ENCODE peak calls at places on chromosomes 7 and 10, in nine cellular contexts. One of them, this sample, is unnamed.

GRCh38 chr10:118571123-118571522 is 24.3 kb downstream of the PRLHR start:
- DNase-seq in A549: no peak
- DNase-seq in HCT116: no peak
- DNase-seq in adrenal gland: no peak
- DNase-seq in body of pancreas: no peak
- DNase-seq in breast epithelium: peak
- DNase-seq in IMR-90: no peak
- DNase-seq in esophagus muscularis mucosa: peak
- DNase-seq in right lobe of liver: no peak
- DNase-seq in this sample: no peak

GRCh38 chr7:133436014-133436428 is 183.1 kb downstream of the EXOC4 start:
- DNase-seq in adrenal gland: peak
- DNase-seq in A549: no peak
- DNase-seq in right lobe of liver: no peak
- DNase-seq in esophagus muscularis mucosa: no peak
- DNase-seq in body of pancreas: no peak
- DNase-seq in breast epithelium: no peak
- DNase-seq in HCT116: no peak
- DNase-seq in IMR-90: peak
- DNase-seq in this sample: no peak

GRCh38 chr7:47373871-47374451 is 207.9 kb downstream of the TNS3 start:
- DNase-seq in adrenal gland: no peak
- DNase-seq in IMR-90: no peak
- DNase-seq in HCT116: no peak
- DNase-seq in A549: no peak
- DNase-seq in esophagus muscularis mucosa: no peak
- DNase-seq in body of pancreas: peak
- DNase-seq in breast epithelium: no peak
- DNase-seq in right lobe of liver: no peak
- DNase-seq in this sample: no peak

GRCh38 chr7:158443014-158443687 is 144.5 kb downstream of the PTPRN2 start:
- DNase-seq in adrenal gland: no peak
- DNase-seq in body of pancreas: no peak
- DNase-seq in right lobe of liver: no peak
- DNase-seq in IMR-90: no peak
- DNase-seq in HCT116: no peak
- DNase-seq in breast epithelium: no peak
- DNase-seq in A549: no peak
- DNase-seq in esophagus muscularis mucosa: no peak
- DNase-seq in this sample: no peak

GRCh38 chr7:92057375-92057774 is 76.9 kb downstream of the CYP51A1 start:
- DNase-seq in body of pancreas: peak
- DNase-seq in A549: no peak
- DNase-seq in HCT116: no peak
- DNase-seq in breast epithelium: peak
- DNase-seq in esophagus muscularis mucosa: no peak
- DNase-seq in IMR-90: no peak
- DNase-seq in adrenal gland: peak
- DNase-seq in right lobe of liver: no peak
- DNase-seq in this sample: no peak

GRCh38 chr7:94087664-94088352 is 83.7 kb upstream of the BET1 start:
- DNase-seq in HCT116: peak
- DNase-seq in body of pancreas: peak
- DNase-seq in adrenal gland: peak
- DNase-seq in right lobe of liver: peak
- DNase-seq in A549: peak
- DNase-seq in esophagus muscularis mucosa: no peak
- DNase-seq in breast epithelium: no peak
- DNase-seq in IMR-90: peak
- DNase-seq in this sample: peak

GRCh38 chr10:60208676-60209269 is 180.9 kb downstream of the ANK3 start:
- DNase-seq in right lobe of liver: no peak
- DNase-seq in A549: peak
- DNase-seq in body of pancreas: no peak
- DNase-seq in breast epithelium: no peak
- DNase-seq in adrenal gland: no peak
- DNase-seq in esophagus muscularis mucosa: no peak
- DNase-seq in IMR-90: peak
- DNase-seq in HCT116: peak
- DNase-seq in this sample: no peak

GRCh38 chr10:69387500-69387899 is 29.2 kb downstream of the TACR2 start:
- DNase-seq in esophagus muscularis mucosa: no peak
- DNase-seq in IMR-90: no peak
- DNase-seq in right lobe of liver: no peak
- DNase-seq in adrenal gland: no peak
- DNase-seq in HCT116: no peak
- DNase-seq in body of pancreas: no peak
- DNase-seq in A549: no peak
- DNase-seq in breast epithelium: no peak
- DNase-seq in this sample: no peak

GRCh38 chr7:133486-133885 is 58.9 kb upstream of the FAM20C start:
- DNase-seq in IMR-90: no peak
- DNase-seq in adrenal gland: no peak
- DNase-seq in esophagus muscularis mucosa: no peak
- DNase-seq in breast epithelium: no peak
- DNase-seq in A549: no peak
- DNase-seq in HCT116: no peak
- DNase-seq in right lobe of liver: no peak
- DNase-seq in body of pancreas: no peak
- DNase-seq in this sample: no peak

GRCh38 chr7:134541-134940 is 57.8 kb upstream of the FAM20C start:
- DNase-seq in esophagus muscularis mucosa: no peak
- DNase-seq in A549: no peak
- DNase-seq in breast epithelium: no peak
- DNase-seq in right lobe of liver: no peak
- DNase-seq in IMR-90: no peak
- DNase-seq in adrenal gland: no peak
- DNase-seq in HCT116: no peak
- DNase-seq in body of pancreas: no peak
- DNase-seq in this sample: no peak

GRCh38 chr7:135254-135653 is 57.1 kb upstream of the FAM20C start:
- DNase-seq in IMR-90: no peak
- DNase-seq in esophagus muscularis mucosa: no peak
- DNase-seq in breast epithelium: no peak
- DNase-seq in adrenal gland: no peak
- DNase-seq in HCT116: no peak
- DNase-seq in A549: no peak
- DNase-seq in right lobe of liver: no peak
- DNase-seq in body of pancreas: no peak
- DNase-seq in this sample: no peak

GRCh38 chr7:132899-133298 is 59.5 kb upstream of the FAM20C start:
- DNase-seq in body of pancreas: no peak
- DNase-seq in IMR-90: no peak
- DNase-seq in A549: no peak
- DNase-seq in esophagus muscularis mucosa: no peak
- DNase-seq in adrenal gland: no peak
- DNase-seq in right lobe of liver: no peak
- DNase-seq in breast epithelium: no peak
- DNase-seq in HCT116: no peak
- DNase-seq in this sample: no peak

DNA sequence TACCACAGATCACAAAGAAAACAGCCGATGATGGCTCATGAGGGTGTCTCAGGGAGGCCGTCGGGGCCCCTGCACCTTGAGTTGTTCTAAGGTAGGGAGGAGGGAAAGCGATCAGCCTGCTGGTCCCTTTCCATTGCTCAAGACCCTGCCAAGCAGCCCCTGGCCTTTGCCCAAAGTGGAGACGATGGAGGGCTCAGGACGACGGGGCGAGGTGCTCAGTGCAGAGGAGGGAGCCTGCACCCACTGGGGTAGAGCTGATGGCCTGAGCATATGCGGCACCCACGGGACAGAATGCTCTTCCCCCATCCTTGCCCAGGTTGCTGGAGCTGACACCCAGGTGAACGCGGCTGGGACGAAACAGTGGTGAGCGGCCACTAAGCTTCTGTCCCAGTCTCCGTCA is 58.3 kb upstream of the FAM20C start:
- DNase-seq in IMR-90: no peak
- DNase-seq in breast epithelium: no peak
- DNase-seq in A549: no peak
- DNase-seq in esophagus muscularis mucosa: no peak
- DNase-seq in right lobe of liver: no peak
- DNase-seq in body of pancreas: no peak
- DNase-seq in HCT116: no peak
- DNase-seq in adrenal gland: no peak
- DNase-seq in this sample: no peak
- TF ChIP-seq POLR2A in IMR-90: no peak
- TF ChIP-seq POLR2A in breast epithelium: no peak
- TF ChIP-seq POLR2A in A549: no peak
- TF ChIP-seq POLR2A in esophagus muscularis mucosa: no peak
- TF ChIP-seq POLR2A in right lobe of liver: no peak
- TF ChIP-seq POLR2A in body of pancreas: no peak
- TF ChIP-seq POLR2A in HCT116: no peak
- TF ChIP-seq POLR2A in adrenal gland: no peak
- TF ChIP-seq POLR2A in this sample: no peak

GRCh38 chr10:3783721-3784432 is 1.1 kb downstream of the KLF6 start:
- DNase-seq in IMR-90: peak
- DNase-seq in body of pancreas: peak
- DNase-seq in A549: peak
- DNase-seq in right lobe of liver: peak
- DNase-seq in esophagus muscularis mucosa: no peak
- DNase-seq in adrenal gland: peak
- DNase-seq in breast epithelium: peak
- DNase-seq in HCT116: no peak
- DNase-seq in this sample: no peak
- TF ChIP-seq POLR2A in IMR-90: no peak
- TF ChIP-seq POLR2A in body of pancreas: peak
- TF ChIP-seq POLR2A in A549: no peak
- TF ChIP-seq POLR2A in right lobe of liver: peak
- TF ChIP-seq POLR2A in esophagus muscularis mucosa: peak
- TF ChIP-seq POLR2A in adrenal gland: no peak
- TF ChIP-seq POLR2A in breast epithelium: peak
- TF ChIP-seq POLR2A in HCT116: no peak
- TF ChIP-seq POLR2A in this sample: no peak

GRCh38 chr10:91412688-91413087 is 2.5 kb downstream of the HECTD2 start:
- DNase-seq in HCT116: no peak
- DNase-seq in IMR-90: no peak
- DNase-seq in esophagus muscularis mucosa: no peak
- DNase-seq in body of pancreas: no peak
- DNase-seq in right lobe of liver: no peak
- DNase-seq in A549: no peak
- DNase-seq in adrenal gland: no peak
- DNase-seq in breast epithelium: no peak
- DNase-seq in this sample: no peak

GRCh38 chr10:91406322-91406721 is 3.8 kb upstream of the HECTD2 start:
- DNase-seq in body of pancreas: no peak
- DNase-seq in IMR-90: no peak
- DNase-seq in esophagus muscularis mucosa: no peak
- DNase-seq in adrenal gland: no peak
- DNase-seq in breast epithelium: no peak
- DNase-seq in right lobe of liver: no peak
- DNase-seq in HCT116: no peak
- DNase-seq in A549: no peak
- DNase-seq in this sample: no peak

GRCh38 chr10:91410638-91411367 is 659 bp downstream of the HECTD2 start:
- DNase-seq in body of pancreas: no peak
- DNase-seq in IMR-90: peak
- DNase-seq in adrenal gland: peak
- DNase-seq in breast epithelium: peak
- DNase-seq in esophagus muscularis mucosa: no peak
- DNase-seq in A549: no peak
- DNase-seq in right lobe of liver: no peak
- DNase-seq in HCT116: no peak
- DNase-seq in this sample: peak

GRCh38 chr10:91409869-91410637 is at the start of gene HECTD2:
- DNase-seq in breast epithelium: peak
- DNase-seq in IMR-90: peak
- DNase-seq in HCT116: peak
- DNase-seq in adrenal gland: peak
- DNase-seq in right lobe of liver: peak
- DNase-seq in body of pancreas: peak
- DNase-seq in esophagus muscularis mucosa: no peak
- DNase-seq in A549: peak
- DNase-seq in this sample: peak

GRCh38 chr10:91409069-91409868 is 875 bp upstream of the HECTD2 start:
- DNase-seq in adrenal gland: peak
- DNase-seq in esophagus muscularis mucosa: peak
- DNase-seq in breast epithelium: peak
- DNase-seq in HCT116: no peak
- DNase-seq in A549: peak
- DNase-seq in IMR-90: peak
- DNase-seq in body of pancreas: peak
- DNase-seq in right lobe of liver: peak
- DNase-seq in this sample: peak
- TF ChIP-seq POLR2A in adrenal gland: peak
- TF ChIP-seq POLR2A in esophagus muscularis mucosa: peak
- TF ChIP-seq POLR2A in breast epithelium: peak
- TF ChIP-seq POLR2A in HCT116: peak
- TF ChIP-seq POLR2A in A549: peak
- TF ChIP-seq POLR2A in IMR-90: peak
- TF ChIP-seq POLR2A in body of pancreas: peak
- TF ChIP-seq POLR2A in right lobe of liver: peak
- TF ChIP-seq POLR2A in this sample: peak

GRCh38 chr10:27256299-27256698 is 15.7 kb upstream of the ACBD5 start:
- DNase-seq in breast epithelium: no peak
- DNase-seq in right lobe of liver: no peak
- DNase-seq in IMR-90: no peak
- DNase-seq in HCT116: no peak
- DNase-seq in body of pancreas: no peak
- DNase-seq in esophagus muscularis mucosa: no peak
- DNase-seq in adrenal gland: no peak
- DNase-seq in A549: no peak
- DNase-seq in this sample: no peak

GRCh38 chr10:27256790-27257189 is 16.2 kb upstream of the ACBD5 start:
- DNase-seq in esophagus muscularis mucosa: no peak
- DNase-seq in right lobe of liver: no peak
- DNase-seq in breast epithelium: no peak
- DNase-seq in body of pancreas: no peak
- DNase-seq in adrenal gland: no peak
- DNase-seq in IMR-90: no peak
- DNase-seq in HCT116: no peak
- DNase-seq in A549: no peak
- DNase-seq in this sample: no peak

GRCh38 chr10:27248215-27248614 is 7.6 kb upstream of the ACBD5 start:
- DNase-seq in HCT116: no peak
- DNase-seq in breast epithelium: no peak
- DNase-seq in body of pancreas: no peak
- DNase-seq in A549: no peak
- DNase-seq in IMR-90: no peak
- DNase-seq in adrenal gland: no peak
- DNase-seq in right lobe of liver: no peak
- DNase-seq in esophagus muscularis mucosa: no peak
- DNase-seq in this sample: no peak

GRCh38 chr10:27251554-27251953 is 11.0 kb upstream of the ACBD5 start:
- DNase-seq in right lobe of liver: no peak
- DNase-seq in A549: no peak
- DNase-seq in HCT116: no peak
- DNase-seq in esophagus muscularis mucosa: no peak
- DNase-seq in IMR-90: no peak
- DNase-seq in adrenal gland: no peak
- DNase-seq in body of pancreas: no peak
- DNase-seq in breast epithelium: no peak
- DNase-seq in this sample: no peak

DNA sequence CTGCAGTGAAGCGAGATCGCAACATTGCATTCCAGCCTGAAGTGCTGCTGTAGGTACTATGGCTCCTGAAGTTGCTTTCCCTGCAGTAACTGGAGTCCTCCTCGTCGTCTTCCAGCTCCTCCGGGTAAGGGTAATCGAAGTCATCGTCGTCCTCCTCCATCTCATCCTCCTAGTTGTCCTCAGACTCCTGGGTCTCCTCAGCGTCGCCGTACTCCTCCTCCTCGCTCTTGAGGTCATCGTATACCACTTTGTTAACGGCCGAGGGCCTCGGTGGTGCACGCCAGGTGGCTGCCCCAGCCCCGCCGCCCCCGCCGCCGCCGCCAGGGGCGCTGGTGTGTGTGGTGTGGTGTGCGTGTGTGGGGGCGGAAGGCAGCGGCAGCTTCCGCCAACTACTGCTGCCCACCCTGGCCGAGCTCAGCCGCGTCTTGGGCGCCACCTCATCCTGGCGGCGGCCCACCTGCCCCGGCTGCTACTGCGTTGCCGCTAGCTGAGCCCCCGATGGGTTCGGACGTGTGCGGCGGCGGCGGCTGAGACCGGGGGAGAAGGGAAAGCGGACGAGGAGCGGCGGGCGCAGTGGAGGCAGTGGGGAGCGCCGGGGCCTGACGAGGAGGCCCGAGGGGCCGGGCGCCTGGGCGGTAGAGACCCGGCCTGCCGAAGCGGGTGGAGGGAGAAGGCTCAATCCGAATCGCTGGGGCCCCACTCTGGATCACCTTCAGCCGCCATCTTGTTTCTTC is 11.8 kb upstream of the ACBD5 start:
- DNase-seq in IMR-90: peak
- DNase-seq in A549: peak
- DNase-seq in adrenal gland: peak
- DNase-seq in HCT116: no peak
- DNase-seq in esophagus muscularis mucosa: no peak
- DNase-seq in breast epithelium: peak
- DNase-seq in body of pancreas: peak
- DNase-seq in right lobe of liver: peak
- DNase-seq in this sample: no peak
- TF ChIP-seq POLR2A in IMR-90: no peak
- TF ChIP-seq POLR2A in A549: peak
- TF ChIP-seq POLR2A in adrenal gland: peak
- TF ChIP-seq POLR2A in HCT116: no peak
- TF ChIP-seq POLR2A in esophagus muscularis mucosa: no peak
- TF ChIP-seq POLR2A in breast epithelium: no peak
- TF ChIP-seq POLR2A in body of pancreas: peak
- TF ChIP-seq POLR2A in right lobe of liver: peak
- TF ChIP-seq POLR2A in this sample: no peak